ENCODE peak calls at places on chromosomes 13 and 19, in nine cellular contexts. F, P, E, B, W, M, A, I and J are unnamed samples.

GRCh38 chr13:57631607-57632275 is at the start of gene PCDH17:
- DNase-seq in W (peak), I (no peak), P (peak), M (peak), F (no peak), B (peak), E (peak), A (no peak), J (no peak)

GRCh38 chr19:20860339-20860738 is 62.7 kb upstream of the ZNF85 start:
- DNase-seq in P (no peak), M (no peak), I (no peak), E (no peak), B (no peak), A (no peak), W (no peak), F (no peak), J (no peak)

GRCh38 chr13:20411638-20412342 is 113.9 kb downstream of the CRYL1 start:
- DNase-seq in A (no peak), I (no peak), B (no peak), P (no peak), M (no peak), E (no peak), F (no peak), W (no peak), J (no peak)

GRCh38 chr19:13051581-13052165 is 51.0 kb downstream of the LYL1 start:
- DNase-seq in W (no peak), B (peak), M (peak), F (peak), E (peak), I (peak), A (no peak), P (peak), J (no peak)

GRCh38 chr13:73861136-73861535 is 273.1 kb downstream of the KLF12 start:
- DNase-seq in W (no peak), P (no peak), M (no peak), E (no peak), A (no peak), I (peak), F (no peak), B (no peak), J (no peak)

GRCh38 chr19:42469311-42470239 is 26.8 kb upstream of the CXCL17 start:
- DNase-seq in F (no peak), W (no peak), P (no peak), B (peak), M (no peak), I (no peak), E (no peak), A (no peak), J (no peak)

GRCh38 chr13:59086147-59086546 is 1077.6 kb downstream of the DIAPH3 start:
- DNase-seq in P (no peak), A (peak), F (no peak), B (no peak), W (peak), I (no peak), E (no peak), M (no peak), J (no peak)

GRCh38 chr19:958967-959685 is 25.0 kb upstream of the WDR18 start:
- DNase-seq in E (no peak), F (no peak), P (no peak), M (peak), B (no peak), I (peak), W (peak), A (no peak), J (no peak)

GRCh38 chr19:49441210-49441959 is at the start of gene SLC17A7:
- DNase-seq in W (no peak), M (peak), F (no peak), P (peak), A (no peak), E (peak), I (no peak), B (no peak), J (no peak)

GRCh38 chr13:28601581-28601980 is 57.3 kb upstream of the POMP start:
- DNase-seq in F (no peak), W (no peak), A (no peak), P (no peak), M (no peak), B (no peak), E (no peak), I (no peak), J (no peak)

GRCh38 chr13:28161370-28161769 is 23.0 kb downstream of the PAN3 start:
- DNase-seq in E (peak), B (no peak), W (peak), F (no peak), I (peak), M (peak), P (no peak), A (no peak), J (no peak)

GRCh38 chr19:54137913-54138776 is 583 bp downstream of the CNOT3 start:
- DNase-seq in B (no peak), P (peak), E (peak), W (no peak), A (no peak), I (no peak), M (peak), F (peak), J (no peak)

GRCh38 chr13:55155046-55155445 is 1985.7 kb upstream of the PRR20A start:
- DNase-seq in E (no peak), A (no peak), F (no peak), B (no peak), W (no peak), P (no peak), M (no peak), I (no peak), J (peak)

GRCh38 chr13:81293594-81294164 is 952.8 kb upstream of the SPRY2 start:
- DNase-seq in F (no peak), P (no peak), M (peak), B (no peak), W (no peak), A (no peak), I (no peak), E (no peak), J (no peak)

GRCh38 chr13:68745517-68745916 is 1362.1 kb upstream of the ATXN8OS start:
- DNase-seq in I (no peak), W (no peak), B (no peak), M (no peak), F (no peak), A (no peak), P (no peak), E (no peak), J (no peak)

GRCh38 chr13:102191951-102192461 is 209.8 kb downstream of the FGF14 start:
- DNase-seq in A (no peak), I (no peak), F (no peak), M (no peak), E (peak), P (no peak), B (peak), W (peak), J (no peak)

GRCh38 chr13:41064493-41064892 is 3.2 kb downstream of the WBP4 start:
- DNase-seq in I (no peak), E (no peak), B (no peak), P (no peak), A (peak), F (no peak), W (peak), M (no peak), J (no peak)

GRCh38 chr13:96728463-96728862 is 265.8 kb downstream of the OXGR1 start:
- DNase-seq in E (no peak), W (no peak), I (no peak), M (no peak), B (no peak), P (no peak), F (no peak), A (no peak), J (no peak)

GRCh38 chr19:17385878-17386611 is 8.0 kb downstream of the CCDC194 start:
- DNase-seq in W (no peak), A (no peak), M (peak), P (peak), B (peak), F (peak), E (peak), I (peak), J (no peak)

GRCh38 chr19:17719730-17720486 is 628 bp downstream of the MAP1S start:
- DNase-seq in W (no peak), E (peak), P (no peak), B (no peak), F (peak), I (peak), A (no peak), M (no peak), J (no peak)

GRCh38 chr19:48899781-48900476 is at the start of gene NUCB1:
- DNase-seq in P (peak), F (peak), B (peak), W (peak), M (peak), A (peak), I (peak), E (peak), J (peak)

GRCh38 chr19:50368649-50369570 is 3.5 kb upstream of the NAPSA start:
- DNase-seq in P (peak), A (peak), W (peak), I (peak), M (peak), E (peak), F (peak), B (peak), J (no peak)

GRCh38 chr13:111941845-111942447 is 125.0 kb upstream of the SOX1 start:
- DNase-seq in F (no peak), E (no peak), W (no peak), P (no peak), I (no peak), B (no peak), A (no peak), M (no peak), J (no peak)

GRCh38 chr19:38616265-38616664 is 1.5 kb downstream of the MAP4K1 start:
- DNase-seq in M (no peak), A (no peak), I (no peak), W (no peak), B (no peak), F (no peak), E (no peak), P (no peak), J (no peak)

GRCh38 chr13:75091185-75091584 is 390.8 kb downstream of the TBC1D4 start:
- DNase-seq in F (no peak), A (no peak), E (no peak), M (no peak), W (no peak), P (no peak), I (no peak), B (no peak), J (no peak)

GRCh38 chr19:6056801-6057650 is 53.3 kb downstream of the RFX2 start:
- DNase-seq in B (peak), A (peak), W (peak), P (peak), I (peak), E (no peak), M (peak), F (peak), J (no peak)

GRCh38 chr13:74021507-74021906 is 112.7 kb downstream of the KLF12 start:
- DNase-seq in B (no peak), P (no peak), I (peak), A (no peak), W (no peak), M (peak), E (no peak), F (no peak), J (no peak)

GRCh38 chr13:74197686-74198085 is 63.5 kb upstream of the KLF12 start:
- DNase-seq in W (no peak), I (no peak), F (no peak), M (no peak), P (no peak), E (no peak), B (no peak), A (no peak), J (no peak)

GRCh38 chr13:113273856-113274590 is 23.0 kb upstream of the LAMP1 start:
- DNase-seq in I (no peak), A (no peak), B (peak), E (no peak), M (no peak), F (no peak), W (peak), P (no peak), J (no peak)

GRCh38 chr13:34951528-34951927 is 9.5 kb downstream of the NBEA start:
- DNase-seq in P (no peak), F (no peak), I (no peak), A (no peak), E (no peak), M (peak), W (no peak), B (no peak), J (no peak)

GRCh38 chr13:67204731-67205130 is 25.4 kb downstream of the PCDH9 start:
- DNase-seq in I (no peak), B (no peak), P (no peak), E (no peak), A (no peak), F (no peak), W (peak), M (no peak), J (no peak)

GRCh38 chr19:50333737-50334617 is 4.8 kb upstream of the KCNC3 start:
- DNase-seq in E (peak), W (peak), F (peak), M (no peak), B (peak), A (peak), P (peak), I (peak), J (no peak)

DNA sequence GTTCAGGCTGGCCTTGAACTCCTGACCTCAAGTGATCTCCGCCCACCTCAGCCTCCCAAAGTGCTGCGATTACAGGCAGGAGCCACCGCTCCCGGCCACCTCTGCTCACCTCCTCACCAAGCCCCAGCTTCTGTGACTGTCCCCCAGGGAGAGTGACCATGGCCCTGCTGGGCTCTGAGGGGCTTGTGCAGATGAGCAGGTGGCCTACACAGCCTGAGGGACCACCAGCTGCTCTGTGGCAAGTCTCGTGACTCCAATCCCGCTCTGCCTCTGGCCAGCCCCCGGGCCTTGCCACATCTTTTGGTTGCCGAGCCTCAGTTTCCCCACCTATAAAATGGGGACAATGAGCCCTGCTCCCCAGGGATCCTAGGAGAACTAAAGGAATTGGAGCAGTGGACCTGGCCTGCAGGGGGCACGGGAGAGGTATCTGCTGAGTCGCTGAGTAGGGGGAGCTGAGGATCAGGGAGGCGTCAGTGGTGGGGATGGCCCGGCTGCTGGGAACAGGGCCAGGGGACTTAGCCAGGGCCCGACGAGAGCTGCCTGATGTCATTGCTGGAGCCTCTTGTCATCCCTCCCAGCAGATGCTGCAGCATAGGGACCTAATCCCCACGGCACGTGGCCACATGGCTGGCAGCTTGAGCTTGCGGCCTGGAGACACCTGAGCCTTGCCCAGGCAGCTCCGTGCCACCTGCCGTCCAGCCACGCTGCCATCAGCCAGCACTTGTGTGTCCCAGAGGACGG is 74.7 kb downstream of the GADD45B start:
- DNase-seq in W (no peak), B (no peak), F (no peak), P (peak), A (no peak), M (peak), I (no peak), E (no peak), J (no peak)
- H3K27ac ChIP-seq in W (no peak), B (peak), F (no peak), P (peak), A (peak), M (no peak), I (peak), E (no peak), J (no peak)

DNA sequence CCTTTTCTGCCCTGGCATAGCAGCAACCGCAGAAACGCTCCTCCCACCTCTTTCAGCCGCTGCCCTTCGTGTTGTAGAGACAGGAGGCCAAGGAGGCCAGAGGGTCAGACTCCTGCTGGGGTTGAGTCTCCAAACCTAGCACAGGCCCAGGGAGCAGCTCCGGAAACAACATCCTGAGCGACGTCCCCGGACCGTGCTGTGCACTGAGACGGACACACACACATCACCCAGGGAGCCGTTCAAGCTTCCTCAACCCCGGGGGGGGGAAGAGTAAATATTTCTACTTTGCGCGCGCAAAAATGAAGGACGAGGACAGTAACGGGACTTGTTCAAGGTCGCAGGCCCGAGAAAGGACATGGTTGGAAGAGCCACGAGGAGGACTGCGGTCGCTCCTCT is 657 bp downstream of the ZNF550 start:
- DNase-seq in B (peak), I (peak), M (peak), A (no peak), E (peak), F (peak), P (no peak), W (no peak), J (no peak)
- H3K27ac ChIP-seq in B (peak), I (peak), M (no peak), A (no peak), E (no peak), F (peak), P (peak), W (no peak), J (no peak)

GRCh38 chr13:33189470-33189869 is 96.1 kb downstream of the STARD13 start:
- DNase-seq in B (no peak), M (no peak), W (no peak), A (no peak), F (no peak), E (no peak), P (no peak), I (no peak), J (no peak)
- H3K27ac ChIP-seq in B (peak), M (no peak), W (peak), A (peak), F (no peak), E (no peak), P (no peak), I (no peak), J (peak)

GRCh38 chr13:39596685-39597084 is 6.3 kb downstream of the LHFPL6 start:
- DNase-seq in W (no peak), B (no peak), I (no peak), A (no peak), M (no peak), F (no peak), E (no peak), P (no peak), J (no peak)

GRCh38 chr13:39599842-39600241 is 3.2 kb downstream of the LHFPL6 start:
- DNase-seq in I (no peak), A (no peak), W (no peak), B (no peak), E (no peak), F (no peak), M (no peak), P (no peak), J (no peak)

GRCh38 chr13:39596176-39596575 is 6.8 kb downstream of the LHFPL6 start:
- DNase-seq in E (no peak), W (no peak), M (no peak), I (no peak), A (no peak), B (no peak), P (no peak), F (no peak), J (no peak)

GRCh38 chr13:39600766-39601165 is 2.2 kb downstream of the LHFPL6 start:
- DNase-seq in W (no peak), E (peak), B (no peak), M (peak), F (no peak), P (no peak), I (no peak), A (no peak), J (no peak)

GRCh38 chr13:39597828-39598227 is 5.2 kb downstream of the LHFPL6 start:
- DNase-seq in A (no peak), E (no peak), I (no peak), W (no peak), M (no peak), B (no peak), F (no peak), P (no peak), J (peak)
- H3K27ac ChIP-seq in A (no peak), E (no peak), I (no peak), W (no peak), M (no peak), B (no peak), F (no peak), P (no peak), J (peak)